ENCODE peak calls at places on chromosomes 1 and 21, in seven cellular contexts. A is neuronal stem cell, B is mesendoderm, V is H9, N is IMR-90, Z is H1, F is trophoblast cell. T is an unnamed sample.

GRCh38 chr1:52403566-52404115 is 582 bp downstream of the ORC1 start:
- DNase-seq in A (peak; percentile 26), B (peak; percentile 87), V (peak; percentile 81), N (peak; percentile 84), Z (no peak), F (peak; percentile 61), T (peak; percentile 88)

GRCh38 chr1:35691080-35691479 is 27.6 kb downstream of the C1orf216 start:
- DNase-seq in A (no peak), B (no peak), V (no peak), N (no peak), Z (no peak), F (no peak), T (no peak)

GRCh38 chr1:35573198-35573775 is at the start of gene TFAP2E:
- DNase-seq in A (no peak), B (peak; percentile 45), V (peak; percentile 67), N (no peak), Z (peak; percentile 81), F (peak; percentile 23), T (peak; percentile 46)

GRCh38 chr21:34889537-34890257 is 159.4 kb downstream of the RUNX1 start:
- DNase-seq in A (no peak), B (peak; percentile 80), V (peak; percentile 51), N (peak; percentile 77), Z (peak; percentile 80), F (peak; percentile 84), T (peak; percentile 80)

GRCh38 chr1:106768077-106768476 is 288.4 kb upstream of the PRMT6 start:
- DNase-seq in A (no peak), B (no peak), V (no peak), N (no peak), Z (no peak), F (no peak), T (no peak)

GRCh38 chr1:178566187-178566586 is 53.3 kb downstream of the TEX35 start:
- DNase-seq in A (no peak), B (no peak), V (no peak), N (peak; percentile 51), Z (no peak), F (no peak), T (peak; percentile 7)

GRCh38 chr1:145708063-145708462 is 895 bp upstream of the PDZK1 start:
- DNase-seq in A (no peak), B (peak; percentile 61), V (no peak), N (peak; percentile 66), Z (no peak), F (peak; percentile 31), T (no peak)

GRCh38 chr1:34828611-34829010 is 30.9 kb downstream of the SMIM12 start:
- DNase-seq in A (no peak), B (no peak), V (no peak), N (no peak), Z (peak; percentile 33), F (no peak), T (no peak)

GRCh38 chr21:24290151-24290833 is 1317.0 kb downstream of the MRPL39 start:
- DNase-seq in A (no peak), B (peak; percentile 5), V (no peak), N (no peak), Z (no peak), F (no peak), T (no peak)

GRCh38 chr1:72100766-72101165 is 181.6 kb downstream of the NEGR1 start:
- DNase-seq in A (peak; percentile 4), B (peak; percentile 2), V (no peak), N (no peak), Z (no peak), F (no peak), T (no peak)

GRCh38 chr1:25804244-25804963 is 4.4 kb downstream of the SELENON start:
- DNase-seq in A (no peak), B (no peak), V (no peak), N (no peak), Z (no peak), F (no peak), T (no peak)

GRCh38 chr1:153796786-153797659 is 21.8 kb downstream of the SLC27A3 start:
- DNase-seq in A (peak; percentile 65), B (peak; percentile 82), V (peak; percentile 84), N (peak; percentile 61), Z (peak; percentile 94), F (peak; percentile 71), T (peak; percentile 64)

GRCh38 chr1:177181631-177182291 is 11.0 kb downstream of the BRINP2 start:
- DNase-seq in A (peak; percentile 80), B (peak; percentile 97), V (peak; percentile 92), N (peak; percentile 29), Z (peak; percentile 96), F (peak; percentile 69), T (peak; percentile 63)

GRCh38 chr1:37038079-37038702 is 3.9 kb upstream of the GRIK3 start:
- DNase-seq in A (no peak), B (peak; percentile 72), V (peak; percentile 52), N (no peak), Z (no peak), F (no peak), T (no peak)

GRCh38 chr1:170619167-170620030 is 44.5 kb upstream of the PRRX1 start:
- DNase-seq in A (no peak), B (no peak), V (no peak), N (peak; percentile 37), Z (no peak), F (no peak), T (no peak)

GRCh38 chr1:218990019-218990418 is 183.7 kb upstream of the LYPLAL1 start:
- DNase-seq in A (no peak), B (no peak), V (no peak), N (no peak), Z (no peak), F (no peak), T (no peak)

GRCh38 chr1:13548281-13548680 is 34.5 kb upstream of the LRRC38 start:
- DNase-seq in A (no peak), B (no peak), V (no peak), N (no peak), Z (no peak), F (no peak), T (no peak)

GRCh38 chr1:247845011-247845692 is 3.5 kb upstream of the OR11L1 start:
- DNase-seq in A (no peak), B (no peak), V (no peak), N (no peak), Z (no peak), F (no peak), T (no peak)

GRCh38 chr1:246083416-246083815 is 423.7 kb downstream of the SMYD3 start:
- DNase-seq in A (no peak), B (no peak), V (no peak), N (no peak), Z (no peak), F (peak; percentile 44), T (no peak)

GRCh38 chr1:28887835-28888682 is 26.3 kb upstream of the EPB41 start:
- DNase-seq in A (no peak), B (peak; percentile 78), V (peak; percentile 81), N (no peak), Z (peak; percentile 77), F (no peak), T (no peak)

GRCh38 chr1:178266619-178267066 is 172.7 kb downstream of the RASAL2 start:
- DNase-seq in A (no peak), B (peak; percentile 87), V (peak; percentile 96), N (no peak), Z (peak; percentile 77), F (peak; percentile 19), T (no peak)

GRCh38 chr1:19738106-19738505 is 61.6 kb downstream of the TMCO4 start:
- DNase-seq in A (no peak), B (no peak), V (no peak), N (no peak), Z (no peak), F (no peak), T (no peak)

GRCh38 chr1:17569200-17570139 is 30.0 kb downstream of the ARHGEF10L start:
- DNase-seq in A (no peak), B (peak; percentile 74), V (no peak), N (peak; percentile 84), Z (no peak), F (peak; percentile 36), T (peak; percentile 86)

GRCh38 chr1:57423135-57424131 is at the start of gene DAB1:
- DNase-seq in A (peak; percentile 54), B (peak; percentile 82), V (peak; percentile 52), N (peak; percentile 11), Z (peak; percentile 70), F (no peak), T (peak; percentile 24)

GRCh38 chr1:84883286-84883685 is 9.7 kb downstream of the LPAR3 start:
- DNase-seq in A (no peak), B (no peak), V (no peak), N (peak; percentile 58), Z (no peak), F (peak; percentile 41), T (peak; percentile 15)

GRCh38 chr1:234515821-234516241 is 36.9 kb upstream of the TARBP1 start:
- DNase-seq in A (no peak), B (peak; percentile 59), V (no peak), N (peak; percentile 61), Z (no peak), F (no peak), T (no peak)

GRCh38 chr1:216566809-216567208 is 143.6 kb upstream of the USH2A start:
- DNase-seq in A (no peak), B (peak; percentile 27), V (no peak), N (peak; percentile 45), Z (no peak), F (no peak), T (peak; percentile 33)

GRCh38 chr1:17369466-17369865 is 2.5 kb upstream of the PADI6 start:
- DNase-seq in A (no peak), B (peak; percentile 47), V (peak; percentile 49), N (peak; percentile 37), Z (no peak), F (no peak), T (no peak)

DNA sequence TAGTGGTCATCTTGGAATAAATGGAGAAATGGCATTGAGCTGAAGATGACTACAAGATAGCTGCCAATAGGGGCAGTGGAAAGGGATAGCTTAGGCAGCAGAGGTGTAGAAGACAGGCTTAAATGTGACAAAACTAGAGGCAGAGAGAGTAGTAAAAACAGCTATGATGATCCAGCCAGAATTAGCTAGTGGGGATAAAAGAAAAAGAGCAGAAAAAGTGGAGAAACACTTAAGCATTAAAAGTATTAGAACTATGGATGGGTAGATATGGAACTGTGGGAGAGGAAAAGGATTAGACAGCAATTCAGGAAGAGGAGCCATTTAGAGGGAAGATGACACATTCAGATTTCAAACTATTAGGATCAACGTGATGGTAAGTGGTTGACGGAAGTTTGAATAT is 202.5 kb upstream of the SAMSN1 start:
- DNase-seq in A (no peak), B (no peak), V (no peak), N (no peak), Z (no peak), F (no peak), T (no peak)
- H2BK5ac ChIP-seq in A (no peak overlapping the region), B (no peak overlapping the region), V (no peak overlapping the region), N (no peak overlapping the region), Z (no peak overlapping the region), F (no peak overlapping the region), T (no peak overlapping the region)

GRCh38 chr1:116910379-116911165 is 856 bp downstream of the PTGFRN start:
- DNase-seq in A (no peak), B (peak; percentile 63), V (peak; percentile 55), N (no peak), Z (peak; percentile 70), F (peak; percentile 24), T (peak; percentile 33)
- H3K9ac ChIP-seq in A (peak overlapping the region; percentile 56), B (peak overlapping the region; percentile 90), V (peak overlapping the region; percentile 66), N (no peak overlapping the region), Z (peak overlapping the region; percentile 91), F (peak overlapping the region; percentile 52), T (peak overlapping the region; percentile 83)

GRCh38 chr1:38898653-38899230 is 17.4 kb upstream of the GJA9 start:
- DNase-seq in A (no peak), B (no peak), V (no peak), N (peak; percentile 12), Z (no peak), F (no peak), T (no peak)
- H3K4me2 ChIP-seq in A (no peak overlapping the region), B (no peak overlapping the region), V (no peak overlapping the region), N (no peak overlapping the region), Z (no peak overlapping the region), F (no peak overlapping the region), T (no peak overlapping the region)

GRCh38 chr1:22969224-22969829 is 3.3 kb downstream of the LACTBL1 start:
- DNase-seq in A (no peak), B (no peak), V (no peak), N (peak; percentile 90), Z (no peak), F (no peak), T (peak; percentile 76)
- H2BK5ac ChIP-seq in A (no peak overlapping the region), B (no peak overlapping the region), V (no peak overlapping the region), N (no peak overlapping the region), Z (no peak overlapping the region), F (no peak overlapping the region), T (no peak overlapping the region)